ENCODE peak calls at places on chromosomes 5 and 9, in five cellular contexts. K is NCI-H82; T is spleen; Z is amygdala; R is stimulated activated CD4-positive, alpha-beta T cell treated with anti-CD3 and anti-CD28 coated beads, Interleukin-12 subunit alpha, Interleukin-12 subunit beta, amount 100 ng/mL, for 4 hours. X is an unnamed sample.
A peak's percentile ranks its signal among the peaks of the same experiment; 100 is the strongest.

GRCh38 chr5:142597546-142598337 is 88.1 kb downstream of the FGF1 start:
- DNase-seq in K (no peak), T (no peak), Z (peak; percentile 13), R (no peak), X (no peak)

GRCh38 chr5:177498013-177498847 is 826 bp upstream of the PDLIM7 start:
- DNase-seq in K (peak; percentile 27), T (peak; percentile 92), Z (no peak), R (no peak), X (no peak)

GRCh38 chr9:81431662-81432061 is 257.7 kb downstream of the TLE1 start:
- DNase-seq in K (no peak), T (no peak), Z (no peak), R (no peak), X (no peak)

GRCh38 chr9:21854594-21854993 is 52.2 kb downstream of the MTAP start:
- DNase-seq in K (peak; percentile 47), T (no peak), Z (no peak), R (no peak), X (no peak)

GRCh38 chr5:179219661-179220620 is 125.3 kb downstream of the ADAMTS2 start:
- DNase-seq in K (no peak), T (peak; percentile 70), Z (no peak), R (no peak), X (no peak)

GRCh38 chr5:111983459-111983858 is 226.5 kb upstream of the NREP start:
- DNase-seq in K (no peak), T (no peak), Z (no peak), R (no peak), X (no peak)

GRCh38 chr9:91795500-91796241 is 154.4 kb downstream of the ROR2 start:
- DNase-seq in K (no peak), T (no peak), Z (no peak), R (no peak), X (no peak)

GRCh38 chr9:96061293-96061987 is 185.9 kb downstream of the ERCC6L2 start:
- DNase-seq in K (peak; percentile 25), T (no peak), Z (peak; percentile 14), R (peak; percentile 32), X (peak; percentile 40)

GRCh38 chr5:111792659-111793058 is 35.7 kb upstream of the NREP start:
- DNase-seq in K (no peak), T (no peak), Z (no peak), R (no peak), X (no peak)

GRCh38 chr9:70085241-70085640 is 41.6 kb downstream of the MAMDC2 start:
- DNase-seq in K (peak; percentile 98), T (no peak), Z (no peak), R (no peak), X (no peak)

GRCh38 chr9:15295761-15296405 is 11.1 kb downstream of the TTC39B start:
- DNase-seq in K (no peak), T (no peak), Z (no peak), R (no peak), X (no peak)

GRCh38 chr5:7250004-7250403 is 145.9 kb upstream of the ADCY2 start:
- DNase-seq in K (peak; percentile 22), T (no peak), Z (no peak), R (no peak), X (no peak)

GRCh38 chr9:131731237-131731995 is 8.5 kb downstream of the RAPGEF1 start:
- DNase-seq in K (no peak), T (no peak), Z (no peak), R (no peak), X (no peak)

GRCh38 chr5:13248236-13248635 is 696.3 kb downstream of the DNAH5 start:
- DNase-seq in K (no peak), T (no peak), Z (no peak), R (no peak), X (no peak)

GRCh38 chr5:54867310-54867944 is 118.0 kb downstream of the ESM1 start:
- DNase-seq in K (peak; percentile 76), T (no peak), Z (no peak), R (no peak), X (no peak)

GRCh38 chr9:121604242-121604641 is 47.2 kb upstream of the DAB2IP start:
- DNase-seq in K (no peak), T (no peak), Z (no peak), R (no peak), X (no peak)

GRCh38 chr5:172141949-172142319 is 46.1 kb downstream of the STK10 start:
- DNase-seq in K (no peak), T (no peak), Z (no peak), R (no peak), X (no peak)

GRCh38 chr5:138792181-138792808 is 39.1 kb downstream of the CTNNA1 start:
- DNase-seq in K (peak; percentile 67), T (no peak), Z (no peak), R (no peak), X (no peak)